ENCODE peak calls at places on chromosome 11, in six cellular contexts. One of them, this sample, is unnamed.

GRCh38 chr11:65524747-65525658 is at the start of gene SCYL1:
- DNase-seq in NCI-H146: peak; percentile 76
- DNase-seq in Panc1: no peak
- DNase-seq in H7: peak; percentile 99
- DNase-seq in CD4-positive, alpha-beta memory T cell: peak; percentile 82
- DNase-seq in AG08395: peak; percentile 96
- DNase-seq in this sample: peak; percentile 94

GRCh38 chr11:21066030-21066429 is 396.6 kb downstream of the NELL1 start:
- DNase-seq in NCI-H146: no peak
- DNase-seq in Panc1: no peak
- DNase-seq in H7: no peak
- DNase-seq in CD4-positive, alpha-beta memory T cell: no peak
- DNase-seq in AG08395: no peak
- DNase-seq in this sample: no peak

GRCh38 chr11:3947084-3947483 is 91.6 kb downstream of the STIM1 start:
- DNase-seq in NCI-H146: no peak
- DNase-seq in Panc1: no peak
- DNase-seq in H7: no peak
- DNase-seq in CD4-positive, alpha-beta memory T cell: peak; percentile 75
- DNase-seq in AG08395: peak; percentile 62
- DNase-seq in this sample: no peak

GRCh38 chr11:11531127-11531526 is 90.7 kb downstream of the GALNT18 start:
- DNase-seq in NCI-H146: no peak
- DNase-seq in Panc1: no peak
- DNase-seq in H7: no peak
- DNase-seq in CD4-positive, alpha-beta memory T cell: no peak
- DNase-seq in AG08395: no peak
- DNase-seq in this sample: no peak

GRCh38 chr11:93570759-93571413 is 27.7 kb upstream of the SMCO4 start:
- DNase-seq in NCI-H146: no peak
- DNase-seq in Panc1: no peak
- DNase-seq in H7: no peak
- DNase-seq in CD4-positive, alpha-beta memory T cell: no peak
- DNase-seq in AG08395: peak; percentile 62
- DNase-seq in this sample: peak; percentile 78

GRCh38 chr11:66844496-66845142 is 1.4 kb downstream of the RCE1 start:
- DNase-seq in NCI-H146: no peak
- DNase-seq in Panc1: no peak
- DNase-seq in H7: peak; percentile 19
- DNase-seq in CD4-positive, alpha-beta memory T cell: no peak
- DNase-seq in AG08395: no peak
- DNase-seq in this sample: no peak

GRCh38 chr11:35427158-35427557 is 7.8 kb upstream of the SLC1A2 start:
- DNase-seq in NCI-H146: no peak
- DNase-seq in Panc1: no peak
- DNase-seq in H7: no peak
- DNase-seq in CD4-positive, alpha-beta memory T cell: no peak
- DNase-seq in AG08395: peak; percentile 67
- DNase-seq in this sample: no peak

GRCh38 chr11:45817191-45817590 is 12.2 kb downstream of the SLC35C1 start:
- DNase-seq in NCI-H146: no peak
- DNase-seq in Panc1: no peak
- DNase-seq in H7: no peak
- DNase-seq in CD4-positive, alpha-beta memory T cell: no peak
- DNase-seq in AG08395: no peak
- DNase-seq in this sample: no peak

GRCh38 chr11:113188433-113188834 is 125.9 kb upstream of the TTC12 start:
- DNase-seq in NCI-H146: no peak
- DNase-seq in Panc1: no peak
- DNase-seq in H7: no peak
- DNase-seq in CD4-positive, alpha-beta memory T cell: no peak
- DNase-seq in AG08395: no peak
- DNase-seq in this sample: no peak

GRCh38 chr11:118618115-118618990 is 10.9 kb downstream of the PHLDB1 start:
- DNase-seq in NCI-H146: no peak
- DNase-seq in Panc1: no peak
- DNase-seq in H7: no peak
- DNase-seq in CD4-positive, alpha-beta memory T cell: no peak
- DNase-seq in AG08395: peak; percentile 69
- DNase-seq in this sample: no peak

GRCh38 chr11:8352090-8352489 is 88.4 kb upstream of the LMO1 start:
- DNase-seq in NCI-H146: no peak
- DNase-seq in Panc1: no peak
- DNase-seq in H7: no peak
- DNase-seq in CD4-positive, alpha-beta memory T cell: no peak
- DNase-seq in AG08395: no peak
- DNase-seq in this sample: no peak

GRCh38 chr11:72524711-72525110 is 90.4 kb upstream of the CLPB start:
- DNase-seq in NCI-H146: no peak
- DNase-seq in Panc1: no peak
- DNase-seq in H7: no peak
- DNase-seq in CD4-positive, alpha-beta memory T cell: no peak
- DNase-seq in AG08395: peak; percentile 81
- DNase-seq in this sample: no peak

GRCh38 chr11:10349806-10350205 is 44.9 kb downstream of the ADM start:
- DNase-seq in NCI-H146: peak; percentile 70
- DNase-seq in Panc1: no peak
- DNase-seq in H7: no peak
- DNase-seq in CD4-positive, alpha-beta memory T cell: no peak
- DNase-seq in AG08395: no peak
- DNase-seq in this sample: no peak

GRCh38 chr11:65803797-65804492 is 17.1 kb downstream of the OVOL1 start:
- DNase-seq in NCI-H146: no peak
- DNase-seq in Panc1: no peak
- DNase-seq in H7: peak; percentile 55
- DNase-seq in CD4-positive, alpha-beta memory T cell: no peak
- DNase-seq in AG08395: no peak
- DNase-seq in this sample: no peak

GRCh38 chr11:117970400-117971024 is 15.7 kb upstream of the IL10RA start:
- DNase-seq in NCI-H146: no peak
- DNase-seq in Panc1: no peak
- DNase-seq in H7: no peak
- DNase-seq in CD4-positive, alpha-beta memory T cell: peak; percentile 34
- DNase-seq in AG08395: no peak
- DNase-seq in this sample: no peak

GRCh38 chr11:9250139-9250582 is 15.0 kb downstream of the DENND5A start:
- DNase-seq in NCI-H146: no peak
- DNase-seq in Panc1: no peak
- DNase-seq in H7: no peak
- DNase-seq in CD4-positive, alpha-beta memory T cell: peak; percentile 50
- DNase-seq in AG08395: no peak
- DNase-seq in this sample: no peak

GRCh38 chr11:47235163-47235562 is 13.5 kb downstream of the ACP2 start:
- DNase-seq in NCI-H146: no peak
- DNase-seq in Panc1: no peak
- DNase-seq in H7: peak; percentile 14
- DNase-seq in CD4-positive, alpha-beta memory T cell: no peak
- DNase-seq in AG08395: no peak
- DNase-seq in this sample: no peak

This sample was measured in hepatocyte.